ENCODE peak calls at places on chromosomes 2 and 18, in nine cellular contexts. Z is stomach, N is A549, R is GM12878, G is HepG2, X is K562, O is ovary, B is SK-N-SH, H is transverse colon. J is an unnamed sample.

GRCh38 chr2:236659758-236660150 is 90.1 kb downstream of the ACKR3 start:
- DNase-seq in R (no peak), G (no peak), N (no peak), Z (no peak), B (no peak), O (no peak), H (no peak), X (no peak), J (peak)

GRCh38 chr2:138521821-138522220 is 20.3 kb downstream of the SPOPL start:
- DNase-seq in H (no peak), G (no peak), O (no peak), R (no peak), X (no peak), N (no peak), Z (no peak), B (no peak), J (no peak)

GRCh38 chr2:24515335-24515734 is 24.3 kb downstream of the NCOA1 start:
- DNase-seq in B (no peak), X (no peak), Z (no peak), H (no peak), R (no peak), G (no peak), N (no peak), O (no peak), J (no peak)

GRCh38 chr2:240569998-240570530 is 1.8 kb downstream of the RNPEPL1 start:
- DNase-seq in R (no peak), Z (peak), G (no peak), X (peak), B (no peak), H (peak), N (no peak), O (peak), J (no peak)

GRCh38 chr18:55433688-55434087 is 154.3 kb downstream of the TCF4 start:
- DNase-seq in G (no peak), H (no peak), R (no peak), O (no peak), N (no peak), B (peak), X (no peak), Z (no peak), J (no peak)

GRCh38 chr18:22324191-22325131 is 93.3 kb downstream of the CTAGE1 start:
- DNase-seq in Z (peak), O (peak), R (no peak), B (no peak), H (peak), X (no peak), N (no peak), G (no peak), J (no peak)

GRCh38 chr2:190979906-190980629 is 33.9 kb downstream of the STAT1 start:
- DNase-seq in H (peak), B (peak), G (no peak), Z (peak), N (no peak), R (no peak), X (no peak), O (peak), J (peak)

GRCh38 chr2:218019411-218020060 is 16.7 kb upstream of the TNS1 start:
- DNase-seq in R (no peak), N (no peak), H (no peak), B (no peak), O (no peak), X (no peak), Z (no peak), G (no peak), J (no peak)

GRCh38 chr2:180980185-180980942 is at the start of gene UBE2E3:
- DNase-seq in O (peak), R (no peak), X (peak), B (peak), Z (peak), N (peak), G (peak), H (peak), J (peak)

GRCh38 chr2:236168110-236169067 is at the start of gene GBX2:
- DNase-seq in Z (no peak), R (no peak), X (peak), H (peak), B (peak), G (no peak), N (peak), O (no peak), J (peak)

GRCh38 chr2:234964631-234965461 is 13.0 kb downstream of the SH3BP4 start:
- DNase-seq in O (no peak), B (peak), Z (peak), G (no peak), R (no peak), X (no peak), N (no peak), H (no peak), J (peak)

GRCh38 chr2:112140899-112141622 is 2.9 kb downstream of the FBLN7 start:
- DNase-seq in O (no peak), Z (no peak), H (no peak), X (no peak), G (no peak), B (no peak), R (no peak), N (no peak), J (no peak)

GRCh38 chr2:32559136-32559535 is 68.7 kb upstream of the TTC27 start:
- DNase-seq in B (no peak), N (no peak), O (no peak), R (no peak), Z (no peak), X (no peak), G (no peak), H (no peak), J (peak)

GRCh38 chr18:12416108-12416729 is 8.5 kb downstream of the PRELID3A start:
- DNase-seq in N (no peak), X (no peak), R (no peak), Z (no peak), O (no peak), B (no peak), H (no peak), G (no peak), J (no peak)

GRCh38 chr2:15618449-15618855 is 26.8 kb downstream of the DDX1 start:
- DNase-seq in X (no peak), B (no peak), R (no peak), Z (no peak), N (no peak), O (no peak), G (no peak), H (no peak), J (no peak)

GRCh38 chr2:165700511-165700910 is 93.5 kb downstream of the GALNT3 start:
- DNase-seq in N (no peak), G (no peak), H (no peak), Z (no peak), X (no peak), R (no peak), B (peak), O (no peak), J (no peak)
- TF ChIP-seq EP300 in N (no peak), G (no peak), H (no peak), Z (no peak), X (no peak), R (no peak), B (no peak), O (no peak), J (no peak)

GRCh38 chr2:3345621-3346020 is 32.0 kb downstream of the EIPR1 start:
- DNase-seq in X (no peak), Z (no peak), O (no peak), R (no peak), G (no peak), B (peak), H (no peak), N (no peak), J (no peak)

GRCh38 chr2:3343012-3343411 is 34.6 kb downstream of the EIPR1 start:
- DNase-seq in X (no peak), G (no peak), N (no peak), Z (no peak), B (no peak), O (no peak), H (no peak), R (no peak), J (no peak)

GRCh38 chr2:3344897-3345296 is 32.7 kb downstream of the EIPR1 start:
- DNase-seq in H (no peak), R (no peak), X (no peak), G (no peak), N (no peak), Z (no peak), B (no peak), O (no peak), J (no peak)

GRCh38 chr2:3349211-3349693 is 28.4 kb downstream of the EIPR1 start:
- DNase-seq in O (no peak), N (no peak), B (no peak), X (no peak), R (no peak), H (no peak), Z (no peak), G (no peak), J (no peak)

GRCh38 chr2:3348771-3349170 is 28.8 kb downstream of the EIPR1 start:
- DNase-seq in H (no peak), G (no peak), N (no peak), B (no peak), O (no peak), Z (no peak), R (no peak), X (no peak), J (no peak)
- H3K27ac ChIP-seq in H (no peak), G (no peak), N (no peak), B (no peak), O (no peak), Z (no peak), R (no peak), X (no peak), J (no peak)

DNA sequence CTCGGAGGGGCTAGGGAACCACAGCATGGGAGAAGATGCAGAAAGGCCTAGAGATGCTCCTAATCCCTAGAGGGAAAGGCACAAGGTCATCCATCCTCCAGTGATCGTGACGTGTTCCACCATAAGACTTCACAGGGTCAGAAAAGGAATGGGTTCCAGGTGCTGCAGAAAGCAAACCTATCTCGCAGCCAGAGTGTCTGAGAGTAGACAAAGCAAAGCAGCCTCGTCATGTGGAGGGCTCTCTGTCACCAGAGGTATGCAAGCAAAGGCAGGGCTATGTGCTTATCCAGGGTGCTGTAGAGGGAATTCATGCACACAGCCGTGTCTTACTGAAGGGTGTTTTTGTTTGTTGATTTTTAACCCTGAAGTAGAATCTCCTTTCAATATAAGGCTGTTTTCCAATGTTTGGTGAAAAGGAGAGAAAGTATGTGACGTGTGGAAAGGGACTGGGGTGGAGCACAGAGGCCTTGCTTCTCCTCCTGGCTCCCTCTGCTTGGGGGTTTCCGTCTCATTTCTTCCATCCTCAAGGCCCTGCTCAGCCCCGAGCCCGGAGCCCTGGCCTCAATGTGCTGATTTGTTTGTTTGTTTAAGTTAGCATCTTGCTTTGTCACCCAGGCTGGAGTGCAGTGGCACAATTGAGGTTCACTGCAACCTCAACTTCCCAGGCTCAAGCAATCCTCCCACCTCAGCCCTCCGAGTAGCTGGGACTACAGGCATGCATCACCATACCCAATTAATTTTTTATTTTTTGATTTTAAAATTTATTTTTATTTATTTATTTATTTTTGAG is 3.0 kb downstream of the GPR55 start:
- DNase-seq in O (no peak), X (no peak), Z (peak), N (no peak), G (no peak), R (no peak), B (no peak), H (peak), J (peak)
- H3K4me3 ChIP-seq in O (no peak), X (no peak), Z (no peak), N (no peak), G (no peak), R (peak), B (no peak), H (no peak), J (no peak)

DNA sequence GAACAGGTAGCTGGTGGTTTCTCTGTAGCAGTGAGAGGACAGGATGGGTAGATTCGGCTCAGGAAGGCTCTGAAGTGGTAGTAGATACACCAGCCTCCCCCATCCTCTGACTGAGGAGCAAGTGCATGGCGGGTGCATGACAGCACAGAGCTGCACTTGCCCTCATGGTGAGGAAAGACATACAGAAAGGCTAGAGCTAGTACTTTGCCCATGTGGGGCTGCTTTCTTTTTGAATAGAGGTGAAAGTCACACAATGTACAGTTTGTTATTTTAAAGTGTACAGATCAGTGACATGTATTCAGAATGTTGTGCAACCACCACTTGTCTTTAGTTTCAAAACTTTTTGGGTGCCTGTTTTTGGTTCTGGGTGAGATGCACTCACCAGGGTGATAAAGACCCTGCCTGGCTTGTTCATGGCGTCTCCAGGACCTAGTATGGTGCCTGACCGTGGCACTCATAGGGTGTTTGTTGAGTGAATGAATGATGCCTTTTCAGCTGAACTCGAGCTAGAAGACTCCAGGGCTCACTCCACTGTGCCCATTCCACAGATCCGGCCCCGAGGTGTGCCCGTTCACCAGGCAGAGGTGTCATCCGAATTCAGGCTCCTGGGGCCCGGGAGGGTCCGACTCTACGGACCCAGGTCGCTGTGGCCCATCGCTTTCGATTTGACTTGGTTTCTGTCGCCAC is 421 bp upstream of the VAMP5 start:
- DNase-seq in X (no peak), N (no peak), B (no peak), H (no peak), O (no peak), G (peak), R (no peak), Z (no peak), J (peak)
- TF ChIP-seq EP300 in X (no peak), N (no peak), B (no peak), H (no peak), O (no peak), G (no peak), R (no peak), Z (no peak), J (no peak)

GRCh38 chr2:47194410-47194809 is 39.3 kb upstream of the STPG4 start:
- DNase-seq in H (no peak), O (no peak), R (no peak), N (no peak), B (no peak), Z (no peak), G (no peak), X (no peak), J (no peak)

GRCh38 chr2:47187124-47187523 is 32.0 kb upstream of the STPG4 start:
- DNase-seq in N (no peak), O (no peak), Z (no peak), R (no peak), H (no peak), G (no peak), B (no peak), X (no peak), J (no peak)

GRCh38 chr2:47190188-47190818 is 35.2 kb upstream of the STPG4 start:
- DNase-seq in O (no peak), X (no peak), Z (no peak), B (no peak), N (no peak), H (no peak), R (no peak), G (no peak), J (no peak)

GRCh38 chr2:47193607-47194006 is 38.5 kb upstream of the STPG4 start:
- DNase-seq in Z (no peak), H (no peak), O (no peak), B (no peak), R (no peak), N (no peak), X (no peak), G (no peak), J (no peak)

GRCh38 chr2:47189635-47190034 is 34.5 kb upstream of the STPG4 start:
- DNase-seq in G (no peak), X (no peak), B (no peak), H (no peak), O (no peak), Z (no peak), R (no peak), N (no peak), J (no peak)
- H3K27ac ChIP-seq in G (no peak), X (no peak), B (peak), H (peak), O (no peak), Z (peak), R (no peak), N (peak), J (peak)

DNA sequence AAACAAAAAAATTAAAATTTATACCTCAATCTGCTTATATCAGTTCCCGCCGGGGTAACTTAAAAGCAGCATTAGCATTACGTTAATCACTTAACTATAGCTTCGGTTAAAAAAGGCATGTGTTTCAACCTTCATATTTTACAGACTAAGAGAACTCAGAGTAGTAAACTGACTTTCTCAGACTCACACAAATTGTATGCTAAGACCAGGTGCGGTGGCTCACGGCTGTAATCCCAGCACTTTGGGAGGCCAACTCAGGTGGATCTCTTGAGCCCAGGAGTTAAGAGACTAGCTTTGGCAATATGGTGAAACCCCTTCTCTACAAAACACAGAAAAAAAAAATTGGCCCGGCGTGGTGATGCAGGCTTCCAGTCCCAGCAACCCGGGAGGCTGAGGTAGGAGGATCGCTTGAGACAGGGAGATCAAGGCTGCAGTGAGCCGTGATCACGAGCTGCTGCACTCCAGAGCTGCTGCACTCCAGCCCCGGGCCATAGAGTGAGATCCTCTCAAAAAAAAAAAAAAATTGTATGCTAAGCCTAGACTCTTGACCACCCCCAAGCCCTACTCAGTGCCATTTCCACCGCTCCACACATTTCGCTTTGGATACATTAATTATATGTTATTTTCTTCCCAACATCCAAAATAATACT is 2.4 kb downstream of the HNRNPLL start:
- DNase-seq in G (peak), Z (no peak), B (peak), N (no peak), H (peak), R (no peak), O (no peak), X (no peak), J (no peak)
- H3K4me3 ChIP-seq in G (peak), Z (peak), B (peak), N (peak), H (peak), R (peak), O (peak), X (peak), J (peak)